ENCODE peak calls at places on chromosome 9, in eight cellular contexts. Q is tibial nerve, X is Caco-2, Z is brain microvascular endothelial cell, C is endothelial cell, W is heart right ventricle, Y is dorsolateral prefrontal cortex, O is WTC11. E is an unnamed sample.

GRCh38 chr9:124782661-124783574 is 6.0 kb downstream of the OLFML2A start:
- DNase-seq in Q (no peak), X (peak), Z (no peak), C (no peak), W (no peak), Y (peak), O (peak), E (no peak)

GRCh38 chr9:120931278-120932085 is 4.9 kb upstream of the TRAF1 start:
- DNase-seq in Q (no peak), X (no peak), Z (no peak), C (no peak), W (peak), Y (no peak), O (no peak), E (no peak)

GRCh38 chr9:133226219-133227171 is 17.4 kb upstream of the OBP2B start:
- DNase-seq in Q (no peak), X (no peak), Z (no peak), C (no peak), W (no peak), Y (no peak), O (no peak), E (no peak)

GRCh38 chr9:99185904-99186303 is 35.8 kb downstream of the ALG2 start:
- DNase-seq in Q (no peak), X (no peak), Z (no peak), C (no peak), W (no peak), Y (no peak), O (no peak), E (no peak)

GRCh38 chr9:112380771-112381181 is 868 bp downstream of the HSDL2 start:
- DNase-seq in Q (no peak), X (no peak), Z (peak), C (no peak), W (no peak), Y (no peak), O (no peak), E (no peak)

GRCh38 chr9:127455299-127455992 is 4.1 kb downstream of the LRSAM1 start:
- DNase-seq in Q (no peak), X (no peak), Z (no peak), C (peak), W (no peak), Y (no peak), O (no peak), E (peak)

GRCh38 chr9:126275386-126276001 is 51.1 kb upstream of the MVB12B start:
- DNase-seq in Q (no peak), X (no peak), Z (no peak), C (no peak), W (peak), Y (peak), O (no peak), E (no peak)

GRCh38 chr9:126151671-126152050 is 175.0 kb upstream of the MVB12B start:
- DNase-seq in Q (no peak), X (no peak), Z (no peak), C (no peak), W (no peak), Y (no peak), O (no peak), E (peak)

GRCh38 chr9:72346333-72346732 is 18.7 kb downstream of the ZFAND5 start:
- DNase-seq in Q (no peak), X (no peak), Z (no peak), C (no peak), W (no peak), Y (no peak), O (no peak), E (no peak)

GRCh38 chr9:101791938-101792337 is 53.5 kb upstream of the GRIN3A start:
- DNase-seq in Q (no peak), X (peak), Z (peak), C (peak), W (no peak), Y (no peak), O (peak), E (peak)

GRCh38 chr9:37988041-37988440 is 81.0 kb downstream of the SHB start:
- DNase-seq in Q (no peak), X (no peak), Z (no peak), C (no peak), W (no peak), Y (no peak), O (no peak), E (no peak)

GRCh38 chr9:114156658-114157421 is 1.5 kb downstream of the COL27A1 start:
- DNase-seq in Q (peak), X (no peak), Z (peak), C (peak), W (peak), Y (peak), O (peak), E (no peak)

GRCh38 chr9:112037281-112038016 is 137.6 kb downstream of the SUSD1 start:
- DNase-seq in Q (no peak), X (no peak), Z (peak), C (no peak), W (no peak), Y (no peak), O (no peak), E (no peak)

GRCh38 chr9:98232926-98233325 is 22.5 kb downstream of the TBC1D2 start:
- DNase-seq in Q (no peak), X (no peak), Z (no peak), C (no peak), W (no peak), Y (no peak), O (no peak), E (no peak)

GRCh38 chr9:20559236-20559896 is 62.9 kb downstream of the MLLT3 start:
- DNase-seq in Q (no peak), X (no peak), Z (no peak), C (no peak), W (no peak), Y (no peak), O (no peak), E (no peak)

GRCh38 chr9:89864257-89864656 is 259.4 kb downstream of the GADD45G start:
- DNase-seq in Q (no peak), X (no peak), Z (no peak), C (no peak), W (no peak), Y (no peak), O (no peak), E (no peak)

GRCh38 chr9:82675102-82675501 is 387.8 kb downstream of the RASEF start:
- DNase-seq in Q (no peak), X (no peak), Z (no peak), C (no peak), W (no peak), Y (no peak), O (no peak), E (no peak)

GRCh38 chr9:114906922-114907571 is 23.3 kb downstream of the TNFSF8 start:
- DNase-seq in Q (no peak), X (peak), Z (no peak), C (peak), W (no peak), Y (no peak), O (peak), E (peak)

GRCh38 chr9:125663127-125663526 is 43.9 kb downstream of the MAPKAP1 start:
- DNase-seq in Q (no peak), X (no peak), Z (peak), C (no peak), W (no peak), Y (no peak), O (no peak), E (peak)

GRCh38 chr9:135147473-135147805 is 60.0 kb downstream of the OLFM1 start:
- DNase-seq in Q (no peak), X (no peak), Z (no peak), C (no peak), W (no peak), Y (no peak), O (no peak), E (no peak)

GRCh38 chr9:111041902-111042301 is 3.6 kb upstream of the LPAR1 start:
- DNase-seq in Q (no peak), X (no peak), Z (no peak), C (no peak), W (no peak), Y (no peak), O (no peak), E (no peak)

GRCh38 chr9:133449760-133450159 is 10.0 kb upstream of the CACFD1 start:
- DNase-seq in Q (no peak), X (no peak), Z (no peak), C (no peak), W (no peak), Y (no peak), O (peak), E (peak)

GRCh38 chr9:36163049-36163839 is 5.9 kb upstream of the CCIN start:
- DNase-seq in Q (no peak), X (no peak), Z (peak), C (peak), W (peak), Y (no peak), O (peak), E (no peak)

GRCh38 chr9:113566712-113567071 is 103.2 kb downstream of the RGS3 start:
- DNase-seq in Q (no peak), X (peak), Z (no peak), C (no peak), W (no peak), Y (peak), O (no peak), E (no peak)

GRCh38 chr9:2872307-2872940 is 28.5 kb upstream of the PUM3 start:
- DNase-seq in Q (no peak), X (no peak), Z (peak), C (peak), W (no peak), Y (no peak), O (no peak), E (peak)

GRCh38 chr9:75238311-75238976 is 150.1 kb downstream of the OSTF1 start:
- DNase-seq in Q (no peak), X (peak), Z (peak), C (peak), W (peak), Y (no peak), O (peak), E (peak)

GRCh38 chr9:97906236-97906831 is 16.0 kb downstream of the TRMO start:
- DNase-seq in Q (no peak), X (no peak), Z (no peak), C (no peak), W (peak), Y (peak), O (no peak), E (no peak)

GRCh38 chr9:81665514-81665838 is 23.9 kb downstream of the TLE1 start:
- DNase-seq in Q (no peak), X (no peak), Z (no peak), C (no peak), W (no peak), Y (no peak), O (peak), E (no peak)

GRCh38 chr9:96048116-96048953 is 172.8 kb downstream of the ERCC6L2 start:
- DNase-seq in Q (no peak), X (no peak), Z (no peak), C (no peak), W (no peak), Y (no peak), O (no peak), E (no peak)

GRCh38 chr9:34413229-34413852 is 36.6 kb upstream of the MYORG start:
- DNase-seq in Q (peak), X (peak), Z (peak), C (peak), W (peak), Y (peak), O (peak), E (no peak)

GRCh38 chr9:12426198-12426864 is 266.9 kb upstream of the TYRP1 start:
- DNase-seq in Q (no peak), X (no peak), Z (no peak), C (no peak), W (no peak), Y (no peak), O (no peak), E (no peak)

GRCh38 chr9:121976751-121977150 is 116.4 kb downstream of the TTLL11 start:
- DNase-seq in Q (no peak), X (no peak), Z (peak), C (no peak), W (no peak), Y (no peak), O (no peak), E (no peak)

GRCh38 chr9:88390371-88390990 is 2.2 kb downstream of the SPIN1 start:
- DNase-seq in Q (no peak), X (no peak), Z (no peak), C (no peak), W (no peak), Y (no peak), O (no peak), E (no peak)

GRCh38 chr9:21996438-21996837 is 1.8 kb downstream of the CDKN2B-AS1 start:
- DNase-seq in Q (no peak), X (no peak), Z (no peak), C (no peak), W (no peak), Y (no peak), O (peak), E (peak)

GRCh38 chr9:74366111-74366510 is 131.0 kb upstream of the RORB start:
- DNase-seq in Q (no peak), X (no peak), Z (no peak), C (no peak), W (no peak), Y (no peak), O (no peak), E (no peak)

GRCh38 chr9:81787747-81788632 is 98.6 kb upstream of the TLE1 start:
- DNase-seq in Q (no peak), X (peak), Z (peak), C (no peak), W (no peak), Y (no peak), O (no peak), E (peak)

GRCh38 chr9:6054280-6055099 is 39.1 kb upstream of the RANBP6 start:
- DNase-seq in Q (peak), X (peak), Z (peak), C (peak), W (peak), Y (peak), O (peak), E (peak)

GRCh38 chr9:133532937-133533668 is 1.4 kb upstream of the ADAMTSL2 start:
- DNase-seq in Q (peak), X (peak), Z (peak), C (peak), W (peak), Y (peak), O (peak), E (peak)

GRCh38 chr9:134981001-134981400 is 63.3 kb upstream of the FCN1 start:
- DNase-seq in Q (no peak), X (peak), Z (no peak), C (no peak), W (no peak), Y (no peak), O (no peak), E (no peak)

GRCh38 chr9:121538221-121538620 is 38.6 kb upstream of the GGTA1 start:
- DNase-seq in Q (no peak), X (no peak), Z (no peak), C (no peak), W (no peak), Y (no peak), O (peak), E (no peak)

GRCh38 chr9:116491219-116491618 is 195.9 kb upstream of the TRIM32 start:
- DNase-seq in Q (no peak), X (no peak), Z (no peak), C (no peak), W (no peak), Y (no peak), O (no peak), E (no peak)
- TF ChIP-seq CTCF in Q (no peak), X (no peak), Z (no peak), C (no peak), W (no peak), Y (no peak), O (no peak), E (no peak)

DNA sequence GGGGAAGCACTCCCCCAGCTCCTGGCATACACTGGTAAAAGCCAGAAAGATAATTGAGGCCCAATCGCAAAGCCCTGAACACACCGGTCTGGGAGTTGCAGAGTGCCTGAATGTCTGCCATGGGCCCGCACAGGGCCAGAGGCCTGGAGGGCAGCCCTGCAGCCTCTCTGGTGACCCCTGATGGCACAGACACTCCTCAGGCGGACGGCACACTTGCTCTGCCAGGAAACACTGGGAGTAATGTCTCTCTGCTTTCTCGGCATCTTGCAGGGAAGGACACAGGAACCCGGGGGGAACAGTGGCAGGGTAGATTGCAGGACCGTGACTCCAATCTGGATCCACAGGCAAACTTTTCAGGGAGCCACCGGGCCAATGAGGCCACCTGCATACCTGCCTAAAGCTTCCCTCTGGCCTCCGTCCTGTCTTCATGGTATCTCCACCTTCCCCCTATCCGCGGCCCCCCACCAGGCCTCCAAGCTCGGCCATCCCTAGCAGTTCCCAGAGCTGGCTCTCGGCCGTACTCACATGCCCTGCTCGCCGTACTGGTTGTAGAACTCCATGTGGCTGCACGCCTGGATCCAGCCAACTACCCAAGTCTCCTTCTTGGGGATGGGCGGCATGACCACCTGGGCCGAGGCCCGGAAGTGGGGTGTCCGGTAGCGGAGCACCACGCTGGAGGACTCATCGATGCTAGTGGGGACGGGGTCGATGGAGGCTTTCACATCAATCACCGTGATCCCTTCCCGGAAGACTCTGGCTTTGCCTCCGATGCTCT is 791 bp downstream of the FAM78A start:
- DNase-seq in Q (no peak), X (no peak), Z (no peak), C (peak), W (peak), Y (no peak), O (peak), E (no peak)
- TF ChIP-seq CTCF in Q (no peak), X (no peak), Z (no peak), C (no peak), W (no peak), Y (no peak), O (no peak), E (no peak)

GRCh38 chr9:16870606-16871357 is at the start of gene BNC2:
- DNase-seq in Q (no peak), X (no peak), Z (peak), C (peak), W (peak), Y (no peak), O (peak), E (peak)
- TF ChIP-seq CTCF in Q (no peak), X (no peak), Z (peak), C (no peak), W (no peak), Y (no peak), O (no peak), E (no peak)

GRCh38 chr9:86413966-86414880 is 60.0 kb upstream of the TUT7 start:
- DNase-seq in Q (no peak), X (no peak), Z (no peak), C (no peak), W (no peak), Y (no peak), O (no peak), E (no peak)
- TF ChIP-seq CTCF in Q (peak), X (peak), Z (peak), C (peak), W (peak), Y (peak), O (peak), E (peak)

GRCh38 chr9:137136261-137136925 is 2.6 kb upstream of the GRIN1 start:
- DNase-seq in Q (no peak), X (no peak), Z (no peak), C (no peak), W (no peak), Y (no peak), O (no peak), E (no peak)

GRCh38 chr9:137138058-137138697 is 776 bp upstream of the GRIN1 start:
- DNase-seq in Q (no peak), X (no peak), Z (no peak), C (no peak), W (no peak), Y (peak), O (peak), E (no peak)

GRCh38 chr9:137130176-137130755 is 8.7 kb upstream of the GRIN1 start:
- DNase-seq in Q (no peak), X (no peak), Z (no peak), C (no peak), W (no peak), Y (no peak), O (peak), E (peak)

GRCh38 chr9:137136926-137137607 is 1.9 kb upstream of the GRIN1 start:
- DNase-seq in Q (no peak), X (no peak), Z (no peak), C (no peak), W (no peak), Y (no peak), O (no peak), E (no peak)

GRCh38 chr9:137134191-137134590 is 4.8 kb upstream of the GRIN1 start:
- DNase-seq in Q (no peak), X (no peak), Z (no peak), C (no peak), W (no peak), Y (no peak), O (no peak), E (no peak)
- TF ChIP-seq CTCF in Q (no peak), X (no peak), Z (no peak), C (no peak), W (no peak), Y (no peak), O (no peak), E (no peak)

GRCh38 chr9:129594632-129595031 is 26.3 kb downstream of the C9orf50 start:
- DNase-seq in Q (no peak), X (no peak), Z (no peak), C (no peak), W (no peak), Y (no peak), O (no peak), E (no peak)

GRCh38 chr9:129587487-129588262 is 33.2 kb downstream of the C9orf50 start:
- DNase-seq in Q (no peak), X (peak), Z (no peak), C (no peak), W (no peak), Y (no peak), O (no peak), E (no peak)

GRCh38 chr9:129591916-129592315 is 29.0 kb downstream of the C9orf50 start:
- DNase-seq in Q (no peak), X (no peak), Z (no peak), C (no peak), W (no peak), Y (no peak), O (no peak), E (no peak)

GRCh38 chr9:129586647-129587046 is 34.3 kb downstream of the C9orf50 start:
- DNase-seq in Q (no peak), X (no peak), Z (no peak), C (no peak), W (no peak), Y (no peak), O (no peak), E (no peak)

DNA sequence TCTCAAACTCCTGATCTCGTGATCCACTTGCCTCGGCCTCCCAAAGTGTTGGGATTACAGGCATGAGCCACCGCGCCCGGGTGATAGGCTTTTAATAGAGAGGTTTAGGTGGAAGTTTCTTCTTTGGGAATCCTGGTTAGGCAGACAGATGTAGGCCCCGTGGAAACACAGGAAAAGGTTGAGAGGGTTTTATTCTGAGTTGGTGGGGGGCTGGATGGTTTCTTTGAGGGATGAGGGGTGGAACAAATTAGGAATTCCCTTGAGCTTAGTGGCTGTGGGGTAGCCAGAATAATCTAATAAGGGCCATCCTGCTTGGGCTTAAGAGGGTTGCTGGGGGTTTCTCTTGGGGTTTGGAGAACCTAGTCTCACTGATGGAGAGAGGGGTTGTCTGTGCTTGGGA is 30.4 kb downstream of the C9orf50 start:
- DNase-seq in Q (no peak), X (no peak), Z (no peak), C (no peak), W (no peak), Y (no peak), O (no peak), E (no peak)
- TF ChIP-seq CTCF in Q (no peak), X (no peak), Z (no peak), C (no peak), W (no peak), Y (no peak), O (no peak), E (no peak)

E was measured in Calu3.